ENCODE peak calls at places on chromosomes 3 and 15, in five cellular contexts. D is T-cell; K is NAMALWA; V is choroid plexus epithelial cell; O is activated CD4-positive, alpha-beta T cell treated with anti-CD3 and anti-CD28 coated beads, Interleukin-2, amount 10 ng/mL, durations not matched to agents 7 days and 5 days. P is an unnamed sample.

GRCh38 chr15:81939604-81940440 is 106.0 kb downstream of the MEX3B start:
- DNase-seq in K (peak), V (peak), O (peak), D (no peak), P (peak)

GRCh38 chr3:52372822-52373504 is 56.8 kb downstream of the DNAH1 start:
- DNase-seq in K (peak), D (no peak), O (no peak), V (no peak), P (peak)

GRCh38 chr15:98906712-98907083 is 100.9 kb downstream of the PGPEP1L start:
- DNase-seq in D (no peak), K (no peak), V (peak), O (no peak), P (no peak)

GRCh38 chr3:188875413-188875812 is 296.4 kb upstream of the TPRG1 start:
- DNase-seq in O (no peak), V (no peak), K (no peak), D (no peak), P (no peak)

GRCh38 chr3:197029511-197030167 is at the start of gene MELTF:
- DNase-seq in V (peak), K (peak), O (peak), D (peak), P (peak)

GRCh38 chr15:66565141-66565595 is 630 bp downstream of the LCTL start:
- DNase-seq in K (no peak), D (no peak), V (no peak), O (no peak), P (no peak)

GRCh38 chr3:59290358-59290757 is 240.5 kb upstream of the CFAP20DC start:
- DNase-seq in K (no peak), O (no peak), V (peak), D (no peak), P (no peak)

GRCh38 chr3:151168269-151169094 is 34.5 kb downstream of the GPR171 start:
- DNase-seq in O (peak), K (peak), D (peak), V (peak), P (peak)

GRCh38 chr15:51874751-51875644 is 45.5 kb downstream of the TMOD3 start:
- DNase-seq in D (no peak), V (peak), K (no peak), O (no peak), P (no peak)

GRCh38 chr3:194987571-194988494 is 283.1 kb downstream of the XXYLT1 start:
- DNase-seq in O (no peak), V (no peak), K (no peak), D (no peak), P (no peak)

GRCh38 chr3:47004369-47005211 is 25.1 kb downstream of the NBEAL2 start:
- DNase-seq in D (no peak), V (no peak), O (no peak), K (no peak), P (no peak)

GRCh38 chr15:67161881-67162280 is 92.6 kb downstream of the AAGAB start:
- DNase-seq in O (no peak), D (no peak), V (no peak), K (no peak), P (no peak)

GRCh38 chr3:38251197-38251596 is 14.4 kb upstream of the SLC22A13 start:
- DNase-seq in K (no peak), V (no peak), O (no peak), D (no peak), P (no peak)

GRCh38 chr3:99884484-99884883 is 66.8 kb downstream of the CMSS1 start:
- DNase-seq in K (no peak), O (no peak), V (no peak), D (no peak), P (no peak)

GRCh38 chr3:56547486-56547885 is 9.5 kb upstream of the CCDC66 start:
- DNase-seq in K (peak), O (no peak), V (peak), D (no peak), P (no peak)

GRCh38 chr3:154568064-154568463 is 138.1 kb upstream of the GPR149 start:
- DNase-seq in D (no peak), O (no peak), V (no peak), K (no peak), P (no peak)

GRCh38 chr15:65392368-65392767 is 14.6 kb upstream of the IGDCC3 start:
- DNase-seq in D (no peak), K (no peak), O (no peak), V (no peak), P (no peak)

GRCh38 chr3:14134291-14134690 is 9.4 kb downstream of the TMEM43 start:
- DNase-seq in V (no peak), K (no peak), O (no peak), D (no peak), P (no peak)

GRCh38 chr15:78811124-78811824 is at the start of gene ADAMTS7:
- DNase-seq in V (peak), D (peak), K (peak), O (peak), P (peak)

GRCh38 chr3:9536212-9536611 is 17.4 kb downstream of the LHFPL4 start:
- DNase-seq in O (no peak), K (no peak), D (no peak), V (no peak), P (no peak)

GRCh38 chr3:192929755-192930491 is 12.3 kb upstream of the MB21D2 start:
- DNase-seq in K (no peak), O (no peak), V (peak), D (no peak), P (no peak)